ENCODE peak calls at places on chromosomes 2 and 18, in four cellular contexts. K is caudate nucleus, V is right atrium auricular region, D is sigmoid colon. P is an unnamed sample.

GRCh38 chr2:5725794-5726463 is 33.7 kb downstream of the SOX11 start:
- DNase-seq in D (no peak), K (no peak), V (no peak), P (no peak)

GRCh38 chr2:201907128-201907886 is 101.0 kb downstream of the CDK15 start:
- DNase-seq in K (no peak), V (no peak), D (no peak), P (no peak)

GRCh38 chr2:166170356-166170755 is 42.5 kb upstream of the SCN1A start:
- DNase-seq in K (no peak), V (no peak), D (no peak), P (no peak)

GRCh38 chr18:53457068-53457467 is 767.4 kb downstream of the MBD2 start:
- DNase-seq in D (no peak), V (no peak), K (no peak), P (no peak)

GRCh38 chr18:446941-447560 is 53.5 kb downstream of the COLEC12 start:
- DNase-seq in K (no peak), D (no peak), V (no peak), P (no peak)

GRCh38 chr2:64396551-64396950 is 57.4 kb upstream of the LGALSL start:
- DNase-seq in K (no peak), D (no peak), V (no peak), P (no peak)

GRCh38 chr2:150255528-150255927 is 231.9 kb downstream of the RND3 start:
- DNase-seq in K (no peak), D (no peak), V (no peak), P (no peak)

GRCh38 chr2:149679286-149679685 is 91.7 kb upstream of the MMADHC start:
- DNase-seq in K (no peak), D (no peak), V (no peak), P (no peak)

GRCh38 chr2:10325278-10326145 is 22.8 kb downstream of the HPCAL1 start:
- DNase-seq in K (no peak), V (no peak), D (peak; percentile 48), P (no peak)

GRCh38 chr2:228875152-228875875 is 395.8 kb downstream of the PID1 start:
- DNase-seq in V (no peak), K (no peak), D (no peak), P (no peak)

GRCh38 chr2:74747411-74748080 is 86.4 kb upstream of the HK2 start:
- DNase-seq in V (no peak), D (no peak), K (no peak), P (no peak)

GRCh38 chr2:224111576-224111975 is 72.5 kb upstream of the SERPINE2 start:
- DNase-seq in K (no peak), V (no peak), D (no peak), P (no peak)

GRCh38 chr2:20667531-20668401 is 822 bp downstream of the GDF7 start:
- DNase-seq in V (no peak), D (no peak), K (no peak), P (no peak)

DNA sequence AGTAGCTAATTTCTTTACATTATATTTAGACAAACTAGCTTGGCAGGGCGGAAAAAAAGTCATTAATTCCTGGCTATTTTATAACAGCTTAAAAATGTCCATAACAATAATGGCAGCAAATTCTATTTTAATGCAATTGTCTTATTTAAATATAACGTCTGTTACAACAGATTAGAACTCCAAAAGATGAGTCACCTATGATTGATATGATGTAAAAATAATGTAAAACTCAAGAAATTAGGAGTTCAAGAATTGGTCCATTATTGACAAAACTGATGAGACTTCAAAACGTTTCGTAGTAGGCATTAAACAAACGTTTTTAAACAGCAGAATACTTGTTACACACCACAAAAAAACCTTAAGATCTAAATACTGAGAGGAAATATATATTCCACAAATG is 2.7 kb downstream of the XPO1 start:
- DNase-seq in V (no peak), D (no peak), K (no peak), P (no peak)
- H3K27ac ChIP-seq in V (peak overlapping the region; percentile 98), D (peak overlapping the region; percentile 87), K (no peak overlapping the region), P (no peak overlapping the region)

DNA sequence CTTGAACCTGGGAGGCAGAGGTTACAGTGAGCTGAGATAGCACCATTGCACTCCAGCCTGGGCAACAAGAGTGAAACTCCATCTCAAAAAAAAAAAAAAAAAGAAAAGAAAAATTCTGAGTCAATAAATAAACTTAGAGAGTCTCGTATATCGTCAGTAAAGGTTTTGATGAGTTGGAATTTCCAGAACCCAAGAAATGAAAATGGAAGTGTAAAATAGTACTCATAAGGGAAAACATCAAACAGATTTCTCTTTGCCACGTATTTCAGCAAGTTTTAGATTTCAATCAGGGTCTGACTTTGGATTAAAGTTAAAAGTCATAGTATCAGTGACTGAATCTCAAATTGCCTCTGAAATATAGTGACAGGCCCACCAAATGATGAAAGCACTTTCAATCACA is 71.4 kb upstream of the SPOPL start:
- DNase-seq in K (no peak), D (no peak), V (no peak), P (no peak)
- H3K27ac ChIP-seq in K (no peak overlapping the region), D (no peak overlapping the region), V (no peak overlapping the region), P (no peak overlapping the region)

GRCh38 chr2:96869281-96869823 is 528 bp downstream of the SEMA4C start:
- DNase-seq in D (peak; percentile 96), K (peak; percentile 65), V (peak; percentile 84), P (peak; percentile 36)
- H3K27ac ChIP-seq in D (peak overlapping the region; percentile 100), K (peak overlapping the region; percentile 94), V (peak overlapping the region; percentile 98), P (peak overlapping the region; percentile 99)

DNA sequence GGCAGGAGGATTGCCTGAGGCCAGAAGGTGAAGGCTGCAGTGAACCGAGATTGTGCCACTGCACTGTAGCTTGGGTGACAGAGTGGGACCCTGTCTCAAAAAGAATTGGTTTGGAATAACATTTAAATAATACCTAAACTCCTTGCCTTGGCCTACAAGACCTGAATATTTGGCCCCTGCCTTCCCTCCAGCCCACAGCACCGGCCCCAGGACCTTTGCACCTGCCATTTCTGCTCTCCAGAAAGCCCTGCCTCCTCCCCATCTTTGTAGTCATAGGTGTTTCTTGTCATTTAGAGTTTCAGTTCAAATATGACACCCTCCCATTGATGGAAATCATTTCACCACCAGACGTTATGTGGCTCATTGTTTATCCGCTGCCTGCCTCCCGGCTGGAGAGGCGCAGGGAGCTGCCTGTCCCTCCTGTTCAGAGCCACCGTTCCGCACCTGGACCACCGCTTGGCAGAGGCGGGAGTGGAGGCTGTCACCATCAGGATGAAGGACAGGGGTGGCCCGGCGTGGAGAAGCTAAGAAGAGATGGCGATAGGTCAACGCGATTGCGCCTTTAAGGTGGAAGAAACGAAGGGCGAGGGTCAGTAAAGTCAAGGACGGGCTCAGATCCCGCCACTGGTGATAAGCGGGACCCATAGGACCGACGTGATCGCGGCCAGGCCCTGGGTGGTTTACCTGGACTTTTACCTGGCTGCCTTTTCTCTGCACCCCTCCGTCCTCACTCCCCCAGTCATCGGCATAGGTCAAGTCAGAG is 638 bp upstream of the LPIN1 start:
- DNase-seq in V (no peak), D (no peak), K (no peak), P (no peak)
- H3K27ac ChIP-seq in V (peak overlapping the region; percentile 90), D (peak overlapping the region; percentile 92), K (peak overlapping the region; percentile 44), P (peak overlapping the region; percentile 22)

GRCh38 chr2:30417253-30417652 is 29.8 kb upstream of the LCLAT1 start:
- DNase-seq in D (peak; percentile 89), K (peak; percentile 8), V (peak; percentile 82), P (no peak)
- H3K27ac ChIP-seq in D (peak overlapping the region; percentile 36), K (no peak overlapping the region), V (peak overlapping the region; percentile 64), P (peak overlapping the region; percentile 22)

DNA sequence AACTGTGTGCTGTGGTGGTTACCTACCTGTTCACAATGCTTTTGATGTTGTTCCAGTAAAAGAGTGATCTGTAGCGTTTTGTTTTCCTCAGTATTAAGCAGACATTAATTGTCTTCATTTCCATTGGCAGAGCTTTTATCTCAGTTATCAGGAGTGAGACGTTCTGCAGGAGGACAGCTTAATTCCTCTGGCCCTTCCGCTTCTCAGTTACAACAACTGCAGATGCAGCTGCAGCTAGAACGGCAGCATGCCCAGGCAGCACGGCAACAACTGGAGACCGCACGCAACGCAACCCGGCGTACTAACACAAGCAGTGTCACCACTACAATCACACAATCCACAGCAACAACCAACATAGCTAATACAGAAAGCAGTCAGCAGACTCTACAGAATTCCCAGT is 78.3 kb downstream of the KCMF1 start:
- DNase-seq in K (no peak), D (no peak), V (no peak), P (no peak)
- H3K27ac ChIP-seq in K (no peak overlapping the region), D (no peak overlapping the region), V (no peak overlapping the region), P (no peak overlapping the region)

P was measured in substantia nigra.